ENCODE peak calls at places on chromosome 15, in five cellular contexts. One of them, this sample, is unnamed.

GRCh38 chr15:81106560-81106959 is 27.5 kb upstream of the CFAP161 start:
- DNase-seq in A549: peak; percentile 64
- DNase-seq in psoas muscle: peak; percentile 28
- DNase-seq in right atrium auricular region: peak; percentile 80
- DNase-seq in mucosa of descending colon: peak; percentile 60
- DNase-seq in this sample: no peak

GRCh38 chr15:74314897-74315438 is 52.5 kb downstream of the CYP11A1 start:
- DNase-seq in A549: no peak
- DNase-seq in psoas muscle: no peak
- DNase-seq in right atrium auricular region: no peak
- DNase-seq in mucosa of descending colon: no peak
- DNase-seq in this sample: no peak

GRCh38 chr15:78069052-78069414 is 8.5 kb downstream of the TBC1D2B start:
- DNase-seq in A549: no peak
- DNase-seq in psoas muscle: no peak
- DNase-seq in right atrium auricular region: no peak
- DNase-seq in mucosa of descending colon: no peak
- DNase-seq in this sample: no peak

GRCh38 chr15:64695571-64695992 is 79.8 kb downstream of the RBPMS2 start:
- DNase-seq in A549: no peak
- DNase-seq in psoas muscle: no peak
- DNase-seq in right atrium auricular region: no peak
- DNase-seq in mucosa of descending colon: no peak
- DNase-seq in this sample: no peak

GRCh38 chr15:66706225-66706732 is 4.2 kb downstream of the SMAD6 start:
- DNase-seq in A549: peak; percentile 61
- DNase-seq in psoas muscle: no peak
- DNase-seq in right atrium auricular region: no peak
- DNase-seq in mucosa of descending colon: no peak
- DNase-seq in this sample: no peak

GRCh38 chr15:47987908-47988532 is 132.8 kb upstream of the SLC24A5 start:
- DNase-seq in A549: peak; percentile 53
- DNase-seq in psoas muscle: no peak
- DNase-seq in right atrium auricular region: no peak
- DNase-seq in mucosa of descending colon: peak; percentile 74
- DNase-seq in this sample: no peak

GRCh38 chr15:29472901-29473423 is 203.3 kb upstream of the NSMCE3 start:
- DNase-seq in A549: no peak
- DNase-seq in psoas muscle: no peak
- DNase-seq in right atrium auricular region: no peak
- DNase-seq in mucosa of descending colon: no peak
- DNase-seq in this sample: no peak

GRCh38 chr15:83106994-83107840 is at the start of gene TM6SF1:
- DNase-seq in A549: no peak
- DNase-seq in psoas muscle: peak; percentile 58
- DNase-seq in right atrium auricular region: no peak
- DNase-seq in mucosa of descending colon: no peak
- DNase-seq in this sample: peak; percentile 64

GRCh38 chr15:39269352-39269751 is 311.5 kb upstream of the THBS1 start:
- DNase-seq in A549: no peak
- DNase-seq in psoas muscle: no peak
- DNase-seq in right atrium auricular region: no peak
- DNase-seq in mucosa of descending colon: no peak
- DNase-seq in this sample: no peak

GRCh38 chr15:35912196-35912595 is 366.2 kb upstream of the DPH6 start:
- DNase-seq in A549: no peak
- DNase-seq in psoas muscle: no peak
- DNase-seq in right atrium auricular region: no peak
- DNase-seq in mucosa of descending colon: no peak
- DNase-seq in this sample: no peak

GRCh38 chr15:58346361-58346760 is 85.4 kb upstream of the LIPC start:
- DNase-seq in A549: peak; percentile 75
- DNase-seq in psoas muscle: no peak
- DNase-seq in right atrium auricular region: no peak
- DNase-seq in mucosa of descending colon: no peak
- DNase-seq in this sample: peak; percentile 57

GRCh38 chr15:100922192-100923040 is 3.3 kb downstream of the LRRK1 start:
- DNase-seq in A549: no peak
- DNase-seq in psoas muscle: no peak
- DNase-seq in right atrium auricular region: no peak
- DNase-seq in mucosa of descending colon: no peak
- DNase-seq in this sample: no peak

GRCh38 chr15:29670945-29671307 is 151.3 kb downstream of the TJP1 start:
- DNase-seq in A549: peak; percentile 99
- DNase-seq in psoas muscle: no peak
- DNase-seq in right atrium auricular region: no peak
- DNase-seq in mucosa of descending colon: peak; percentile 85
- DNase-seq in this sample: peak; percentile 72

GRCh38 chr15:60299452-60300047 is 98.2 kb downstream of the ANXA2 start:
- DNase-seq in A549: no peak
- DNase-seq in psoas muscle: no peak
- DNase-seq in right atrium auricular region: no peak
- DNase-seq in mucosa of descending colon: peak; percentile 66
- DNase-seq in this sample: no peak

GRCh38 chr15:93454788-93455187 is 365.8 kb upstream of the RGMA start:
- DNase-seq in A549: no peak
- DNase-seq in psoas muscle: no peak
- DNase-seq in right atrium auricular region: no peak
- DNase-seq in mucosa of descending colon: no peak
- DNase-seq in this sample: no peak

GRCh38 chr15:98528056-98528725 is 120.1 kb upstream of the IGF1R start:
- DNase-seq in A549: no peak
- DNase-seq in psoas muscle: no peak
- DNase-seq in right atrium auricular region: no peak
- DNase-seq in mucosa of descending colon: no peak
- DNase-seq in this sample: no peak

GRCh38 chr15:33194237-33194636 is 277 bp downstream of the FMN1 start:
- DNase-seq in A549: no peak
- DNase-seq in psoas muscle: no peak
- DNase-seq in right atrium auricular region: no peak
- DNase-seq in mucosa of descending colon: no peak
- DNase-seq in this sample: peak; percentile 44

GRCh38 chr15:68277131-68277604 is 377 bp upstream of the FEM1B start:
- DNase-seq in A549: no peak
- DNase-seq in psoas muscle: no peak
- DNase-seq in right atrium auricular region: no peak
- DNase-seq in mucosa of descending colon: peak; percentile 51
- DNase-seq in this sample: peak; percentile 53

GRCh38 chr15:71103102-71103676 is 12.1 kb upstream of the THSD4 start:
- DNase-seq in A549: peak; percentile 61
- DNase-seq in psoas muscle: no peak
- DNase-seq in right atrium auricular region: peak; percentile 54
- DNase-seq in mucosa of descending colon: peak; percentile 71
- DNase-seq in this sample: no peak

GRCh38 chr15:45138814-45139765 is 9.3 kb downstream of the DUOX1 start:
- DNase-seq in A549: no peak
- DNase-seq in psoas muscle: no peak
- DNase-seq in right atrium auricular region: no peak
- DNase-seq in mucosa of descending colon: no peak
- DNase-seq in this sample: peak; percentile 82

GRCh38 chr15:87403973-87404372 is 852.6 kb downstream of the NTRK3 start:
- DNase-seq in A549: no peak
- DNase-seq in psoas muscle: no peak
- DNase-seq in right atrium auricular region: no peak
- DNase-seq in mucosa of descending colon: no peak
- DNase-seq in this sample: no peak

GRCh38 chr15:27955087-27955486 is 144.0 kb downstream of the OCA2 start:
- DNase-seq in A549: no peak
- DNase-seq in psoas muscle: no peak
- DNase-seq in right atrium auricular region: no peak
- DNase-seq in mucosa of descending colon: no peak
- DNase-seq in this sample: no peak

GRCh38 chr15:91478717-91479191 is 374.8 kb upstream of the SLCO3A1 start:
- DNase-seq in A549: no peak
- DNase-seq in psoas muscle: no peak
- DNase-seq in right atrium auricular region: no peak
- DNase-seq in mucosa of descending colon: no peak
- DNase-seq in this sample: no peak

GRCh38 chr15:69976366-69976994 is 121.2 kb downstream of the TLE3 start:
- DNase-seq in A549: peak; percentile 35
- DNase-seq in psoas muscle: no peak
- DNase-seq in right atrium auricular region: no peak
- DNase-seq in mucosa of descending colon: peak; percentile 83
- DNase-seq in this sample: no peak

GRCh38 chr15:70584838-70585706 is 178.3 kb downstream of the UACA start:
- DNase-seq in A549: peak; percentile 52
- DNase-seq in psoas muscle: peak; percentile 18
- DNase-seq in right atrium auricular region: no peak
- DNase-seq in mucosa of descending colon: peak; percentile 19
- DNase-seq in this sample: no peak

GRCh38 chr15:39680868-39681267 is 100.0 kb downstream of the THBS1 start:
- DNase-seq in A549: no peak
- DNase-seq in psoas muscle: no peak
- DNase-seq in right atrium auricular region: no peak
- DNase-seq in mucosa of descending colon: no peak
- DNase-seq in this sample: no peak

GRCh38 chr15:42736178-42736792 is 643 bp downstream of the CDAN1 start:
- DNase-seq in A549: no peak
- DNase-seq in psoas muscle: peak; percentile 27
- DNase-seq in right atrium auricular region: no peak
- DNase-seq in mucosa of descending colon: no peak
- DNase-seq in this sample: no peak

GRCh38 chr15:23647421-23648375 is at the start of gene MAGEL2:
- DNase-seq in A549: no peak
- DNase-seq in psoas muscle: no peak
- DNase-seq in right atrium auricular region: no peak
- DNase-seq in mucosa of descending colon: no peak
- DNase-seq in this sample: peak; percentile 28

GRCh38 chr15:63288342-63288741 is 10.9 kb downstream of the APH1B start:
- DNase-seq in A549: peak; percentile 33
- DNase-seq in psoas muscle: no peak
- DNase-seq in right atrium auricular region: no peak
- DNase-seq in mucosa of descending colon: no peak
- DNase-seq in this sample: no peak
- H3K4me3 ChIP-seq in A549: no peak overlapping the region
- H3K4me3 ChIP-seq in psoas muscle: no peak overlapping the region
- H3K4me3 ChIP-seq in right atrium auricular region: no peak overlapping the region
- H3K4me3 ChIP-seq in mucosa of descending colon: no peak overlapping the region
- H3K4me3 ChIP-seq in this sample: no peak overlapping the region

GRCh38 chr15:96356494-96357455 is 26.3 kb downstream of the NR2F2 start:
- DNase-seq in A549: peak; percentile 84
- DNase-seq in psoas muscle: peak; percentile 80
- DNase-seq in right atrium auricular region: no peak
- DNase-seq in mucosa of descending colon: peak; percentile 91
- DNase-seq in this sample: peak; percentile 78

GRCh38 chr15:96353378-96353930 is 23.0 kb downstream of the NR2F2 start:
- DNase-seq in A549: no peak
- DNase-seq in psoas muscle: no peak
- DNase-seq in right atrium auricular region: no peak
- DNase-seq in mucosa of descending colon: no peak
- DNase-seq in this sample: no peak

GRCh38 chr15:96353931-96354730 is 23.6 kb downstream of the NR2F2 start:
- DNase-seq in A549: no peak
- DNase-seq in psoas muscle: peak; percentile 70
- DNase-seq in right atrium auricular region: no peak
- DNase-seq in mucosa of descending colon: no peak
- DNase-seq in this sample: no peak

GRCh38 chr15:96355561-96356129 is 25.1 kb downstream of the NR2F2 start:
- DNase-seq in A549: no peak
- DNase-seq in psoas muscle: no peak
- DNase-seq in right atrium auricular region: no peak
- DNase-seq in mucosa of descending colon: no peak
- DNase-seq in this sample: no peak

GRCh38 chr15:96354731-96355560 is 24.4 kb downstream of the NR2F2 start:
- DNase-seq in A549: peak; percentile 76
- DNase-seq in psoas muscle: no peak
- DNase-seq in right atrium auricular region: no peak
- DNase-seq in mucosa of descending colon: no peak
- DNase-seq in this sample: no peak
- H3K4me1 ChIP-seq in A549: peaks cover 10% of the 10 kb centered on the region
- H3K4me1 ChIP-seq in psoas muscle: peaks cover 3% of the 10 kb centered on the region
- H3K4me1 ChIP-seq in right atrium auricular region: no peaks in the 10 kb centered on the region
- H3K4me1 ChIP-seq in mucosa of descending colon: peaks cover 16% of the 10 kb centered on the region
- H3K4me1 ChIP-seq in this sample: peaks cover 6% of the 10 kb centered on the region

DNA sequence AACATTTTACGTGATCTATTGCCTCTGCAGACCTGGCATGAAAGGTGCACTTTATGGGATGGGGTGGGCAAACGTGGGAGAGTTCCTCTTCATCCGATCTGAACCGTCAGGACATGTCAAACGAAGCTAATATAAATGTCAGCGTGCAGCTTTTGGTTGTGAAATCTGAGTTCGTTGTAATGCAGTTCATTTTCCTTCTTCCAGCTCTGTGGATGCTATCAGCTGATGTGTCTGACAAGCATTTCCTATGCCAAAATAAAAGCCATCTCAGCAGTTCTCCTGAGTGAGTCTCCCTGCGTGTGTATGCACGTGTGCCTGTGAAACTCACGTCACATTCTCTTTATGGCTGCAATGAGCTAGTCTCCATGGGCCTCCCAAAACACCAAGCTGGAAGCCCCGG is 512.3 kb downstream of the MCTP2 start:
- DNase-seq in A549: no peak
- DNase-seq in psoas muscle: no peak
- DNase-seq in right atrium auricular region: no peak
- DNase-seq in mucosa of descending colon: no peak
- DNase-seq in this sample: no peak
- H3K4me3 ChIP-seq in A549: no peak overlapping the region
- H3K4me3 ChIP-seq in psoas muscle: no peak overlapping the region
- H3K4me3 ChIP-seq in right atrium auricular region: no peak overlapping the region
- H3K4me3 ChIP-seq in mucosa of descending colon: no peak overlapping the region
- H3K4me3 ChIP-seq in this sample: no peak overlapping the region

GRCh38 chr15:89666147-89666857 is 11.0 kb upstream of the KIF7 start:
- DNase-seq in A549: no peak
- DNase-seq in psoas muscle: no peak
- DNase-seq in right atrium auricular region: no peak
- DNase-seq in mucosa of descending colon: peak; percentile 38
- DNase-seq in this sample: no peak
- H3K4me1 ChIP-seq in A549: peaks cover 8% of the 10 kb centered on the region
- H3K4me1 ChIP-seq in psoas muscle: peaks cover 13% of the 10 kb centered on the region
- H3K4me1 ChIP-seq in right atrium auricular region: no peaks in the 10 kb centered on the region
- H3K4me1 ChIP-seq in mucosa of descending colon: peaks cover 14% of the 10 kb centered on the region
- H3K4me1 ChIP-seq in this sample: peaks cover 21% of the 10 kb centered on the region

GRCh38 chr15:52117549-52117948 is 5.0 kb upstream of the BCL2L10 start:
- DNase-seq in A549: no peak
- DNase-seq in psoas muscle: no peak
- DNase-seq in right atrium auricular region: peak; percentile 34
- DNase-seq in mucosa of descending colon: no peak
- DNase-seq in this sample: no peak
- H3K4me3 ChIP-seq in A549: no peak overlapping the region
- H3K4me3 ChIP-seq in psoas muscle: no peak overlapping the region
- H3K4me3 ChIP-seq in right atrium auricular region: no peak overlapping the region
- H3K4me3 ChIP-seq in mucosa of descending colon: no peak overlapping the region
- H3K4me3 ChIP-seq in this sample: no peak overlapping the region

This sample was measured in lower lobe of right lung.